ENCODE peak calls at places on chromosomes 6 and 20, in ten cellular contexts. Y is fibroblast of lung, R is body of pancreas, Z is Peyer's patch, O is A549, J is HL-60, B is psoas muscle, N is HFF-Myc, T is IMR-90, L is fibroblast of pulmonary artery. E is an unnamed sample.

GRCh38 chr6:48689498-48689897 is 578.5 kb upstream of the PTCHD4 start:
- DNase-seq in Y (peak), R (no peak), Z (no peak), O (no peak), J (no peak), B (no peak), N (no peak), T (no peak), L (no peak), E (no peak)

GRCh38 chr6:101572627-101573026 is 179.1 kb downstream of the GRIK2 start:
- DNase-seq in Y (no peak), R (no peak), Z (no peak), O (no peak), J (no peak), B (no peak), N (no peak), T (no peak), L (no peak), E (no peak)

GRCh38 chr6:23145801-23146200 is 576.4 kb downstream of the HDGFL1 start:
- DNase-seq in Y (peak), R (no peak), Z (no peak), O (no peak), J (no peak), B (no peak), N (peak), T (peak), L (no peak), E (no peak)

GRCh38 chr20:3904224-3904623 is 15.0 kb downstream of the PANK2 start:
- DNase-seq in Y (no peak), R (no peak), Z (no peak), O (no peak), J (no peak), B (no peak), N (no peak), T (no peak), L (no peak), E (no peak)

GRCh38 chr6:113219783-113220182 is 637.4 kb upstream of the MARCKS start:
- DNase-seq in Y (no peak), R (no peak), Z (no peak), O (no peak), J (no peak), B (no peak), N (no peak), T (no peak), L (no peak), E (no peak)

GRCh38 chr6:156638581-156638980 is 138.6 kb upstream of the ARID1B start:
- DNase-seq in Y (no peak), R (no peak), Z (no peak), O (no peak), J (no peak), B (no peak), N (no peak), T (no peak), L (no peak), E (no peak)

GRCh38 chr20:6916938-6917337 is 149.5 kb downstream of the BMP2 start:
- DNase-seq in Y (no peak), R (no peak), Z (no peak), O (no peak), J (no peak), B (no peak), N (no peak), T (no peak), L (no peak), E (no peak)

GRCh38 chr6:52990342-52990741 is 4.7 kb downstream of the GSTA4 start:
- DNase-seq in Y (peak), R (no peak), Z (no peak), O (no peak), J (no peak), B (no peak), N (no peak), T (peak), L (no peak), E (no peak)

GRCh38 chr6:117473401-117473800 is 9.1 kb upstream of the DCBLD1 start:
- DNase-seq in Y (no peak), R (no peak), Z (no peak), O (no peak), J (no peak), B (no peak), N (no peak), T (no peak), L (no peak), E (no peak)

GRCh38 chr6:79813854-79814477 is 133.4 kb downstream of the ELOVL4 start:
- DNase-seq in Y (peak), R (peak), Z (peak), O (peak), J (no peak), B (peak), N (no peak), T (peak), L (peak), E (no peak)

GRCh38 chr6:111533087-111533784 is 50.2 kb upstream of the REV3L start:
- DNase-seq in Y (no peak), R (no peak), Z (no peak), O (no peak), J (no peak), B (peak), N (no peak), T (no peak), L (no peak), E (no peak)

GRCh38 chr6:722077-722524 is 29.2 kb upstream of the EXOC2 start:
- DNase-seq in Y (peak), R (peak), Z (peak), O (peak), J (peak), B (peak), N (peak), T (peak), L (peak), E (no peak)

GRCh38 chr6:90472716-90473115 is 114.2 kb downstream of the MAP3K7 start:
- DNase-seq in Y (no peak), R (no peak), Z (no peak), O (no peak), J (no peak), B (no peak), N (no peak), T (no peak), L (no peak), E (no peak)

GRCh38 chr6:11613858-11614257 is 76.3 kb downstream of the TMEM170B start:
- DNase-seq in Y (peak), R (no peak), Z (no peak), O (peak), J (no peak), B (no peak), N (peak), T (peak), L (peak), E (peak)

GRCh38 chr6:99779631-99780555 is 173.3 kb downstream of the PRDM13 start:
- DNase-seq in Y (no peak), R (no peak), Z (no peak), O (no peak), J (no peak), B (no peak), N (no peak), T (no peak), L (no peak), E (no peak)

GRCh38 chr20:25273541-25274358 is 25.9 kb downstream of the PYGB start:
- DNase-seq in Y (no peak), R (no peak), Z (peak), O (no peak), J (no peak), B (peak), N (no peak), T (no peak), L (no peak), E (no peak)
- H3K4me3 ChIP-seq in Y (no peak), R (no peak), Z (no peak), O (no peak), J (no peak), B (peak), N (no peak), T (no peak), L (no peak), E (no peak)

DNA sequence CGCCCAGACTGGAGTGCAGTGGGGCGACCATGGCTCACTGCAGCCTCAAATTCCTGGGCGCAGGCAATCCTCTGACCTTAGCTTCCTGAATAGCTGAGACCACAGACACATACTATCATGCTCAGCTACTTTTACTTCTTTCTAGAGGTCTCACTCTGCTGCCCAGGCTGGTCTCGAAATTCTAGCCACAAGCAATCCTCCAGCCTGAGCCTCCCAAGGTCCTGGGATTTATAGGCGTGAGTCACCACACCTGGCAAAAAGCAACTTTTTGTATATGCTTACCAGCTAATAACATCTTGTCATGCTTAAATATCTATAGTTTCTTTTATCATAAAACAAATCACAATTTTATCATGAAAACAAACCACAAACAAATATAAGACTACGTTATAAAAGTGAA is 23.0 kb downstream of the RNASET2 start:
- DNase-seq in Y (no peak), R (no peak), Z (no peak), O (no peak), J (no peak), B (no peak), N (no peak), T (no peak), L (no peak), E (no peak)
- TF ChIP-seq CTCF in Y (no peak), R (no peak), Z (no peak), O (no peak), J (no peak), B (no peak), N (no peak), T (no peak), L (no peak), E (no peak)

GRCh38 chr6:77462359-77463307 is 658 bp downstream of the HTR1B start:
- DNase-seq in Y (no peak), R (no peak), Z (no peak), O (no peak), J (no peak), B (no peak), N (no peak), T (no peak), L (no peak), E (no peak)
- H3K4me3 ChIP-seq in Y (peak), R (peak), Z (no peak), O (peak), J (no peak), B (peak), N (peak), T (peak), L (peak), E (peak)

GRCh38 chr6:110518281-110518623 is 41.8 kb upstream of the SLC22A16 start:
- DNase-seq in Y (peak), R (no peak), Z (no peak), O (peak), J (no peak), B (no peak), N (no peak), T (peak), L (peak), E (no peak)
- TF ChIP-seq CTCF in Y (peak), R (peak), Z (peak), O (peak), J (peak), B (no peak), N (peak), T (peak), L (peak), E (peak)

GRCh38 chr20:32358632-32358882 is 426 bp downstream of the ASXL1 start:
- DNase-seq in Y (no peak), R (no peak), Z (no peak), O (no peak), J (no peak), B (no peak), N (no peak), T (no peak), L (no peak), E (no peak)
- H3K4me3 ChIP-seq in Y (no peak), R (peak), Z (peak), O (peak), J (peak), B (peak), N (peak), T (peak), L (peak), E (peak)